ENCODE peak calls at places on chromosomes 2 and 18, in eight cellular contexts. O is tibial artery, J is foreskin fibroblast, K is IMR-90, C is GM06990, Q is sigmoid colon, U is mesendoderm, F is HL-60. W is an unnamed sample.

GRCh38 chr2:128375454-128375853 is 56.8 kb upstream of the HS6ST1 start:
- DNase-seq in O (peak; percentile 21), J (peak; percentile 20), K (no peak), C (no peak), Q (no peak), U (no peak), F (no peak), W (no peak)

GRCh38 chr2:220891405-220891804 is 680.7 kb downstream of the EPHA4 start:
- DNase-seq in O (no peak), J (peak; percentile 66), K (peak; percentile 91), C (no peak), Q (no peak), U (peak; percentile 97), F (no peak), W (peak; percentile 54)

GRCh38 chr18:61551586-61551985 is 218.4 kb downstream of the CDH20 start:
- DNase-seq in O (no peak), J (peak; percentile 69), K (peak; percentile 88), C (no peak), Q (no peak), U (peak; percentile 88), F (no peak), W (peak; percentile 64)

GRCh38 chr2:209505410-209505809 is 81.6 kb downstream of the MAP2 start:
- DNase-seq in O (no peak), J (no peak), K (no peak), C (no peak), Q (no peak), U (no peak), F (no peak), W (no peak)

GRCh38 chr2:36672199-36672598 is 24.3 kb upstream of the VIT start:
- DNase-seq in O (no peak), J (no peak), K (peak; percentile 69), C (no peak), Q (no peak), U (peak; percentile 53), F (no peak), W (no peak)

GRCh38 chr18:35024965-35025364 is 16.2 kb upstream of the MAPRE2 start:
- DNase-seq in O (peak; percentile 82), J (peak; percentile 85), K (peak; percentile 89), C (no peak), Q (peak; percentile 96), U (no peak), F (no peak), W (no peak)

GRCh38 chr2:8421658-8422499 is 260.0 kb upstream of the ID2 start:
- DNase-seq in O (no peak), J (no peak), K (no peak), C (no peak), Q (peak; percentile 35), U (no peak), F (no peak), W (no peak)

GRCh38 chr2:240163056-240163714 is 22.7 kb upstream of the OTOS start:
- DNase-seq in O (no peak), J (no peak), K (no peak), C (no peak), Q (peak; percentile 44), U (no peak), F (no peak), W (no peak)

GRCh38 chr18:25349131-25349925 is 2.6 kb downstream of the ZNF521 start:
- DNase-seq in O (peak; percentile 45), J (peak; percentile 61), K (peak; percentile 69), C (no peak), Q (peak; percentile 70), U (peak; percentile 64), F (no peak), W (no peak)

GRCh38 chr18:79819951-79820351 is 22.2 kb downstream of the KCNG2 start:
- DNase-seq in O (peak; percentile 58), J (no peak), K (no peak), C (peak; percentile 31), Q (no peak), U (no peak), F (peak; percentile 67), W (no peak)

GRCh38 chr2:69605332-69605731 is 38.2 kb downstream of the AAK1 start:
- DNase-seq in O (no peak), J (no peak), K (no peak), C (no peak), Q (no peak), U (no peak), F (no peak), W (no peak)

GRCh38 chr2:9391961-9392695 is 31.2 kb downstream of the ITGB1BP1 start:
- DNase-seq in O (no peak), J (no peak), K (no peak), C (no peak), Q (no peak), U (no peak), F (no peak), W (no peak)

GRCh38 chr2:199018826-199019225 is 438.9 kb downstream of the SATB2 start:
- DNase-seq in O (no peak), J (no peak), K (no peak), C (no peak), Q (no peak), U (no peak), F (no peak), W (no peak)

GRCh38 chr18:50163505-50163904 is 31.4 kb downstream of the MYO5B start:
- DNase-seq in O (no peak), J (no peak), K (no peak), C (no peak), Q (no peak), U (no peak), F (no peak), W (no peak)
- H3K4me3 ChIP-seq in O (no peak overlapping the region), J (no peak overlapping the region), K (no peak overlapping the region), C (no peak overlapping the region), Q (no peak overlapping the region), U (no peak overlapping the region), F (no peak overlapping the region), W (no peak overlapping the region)

DNA sequence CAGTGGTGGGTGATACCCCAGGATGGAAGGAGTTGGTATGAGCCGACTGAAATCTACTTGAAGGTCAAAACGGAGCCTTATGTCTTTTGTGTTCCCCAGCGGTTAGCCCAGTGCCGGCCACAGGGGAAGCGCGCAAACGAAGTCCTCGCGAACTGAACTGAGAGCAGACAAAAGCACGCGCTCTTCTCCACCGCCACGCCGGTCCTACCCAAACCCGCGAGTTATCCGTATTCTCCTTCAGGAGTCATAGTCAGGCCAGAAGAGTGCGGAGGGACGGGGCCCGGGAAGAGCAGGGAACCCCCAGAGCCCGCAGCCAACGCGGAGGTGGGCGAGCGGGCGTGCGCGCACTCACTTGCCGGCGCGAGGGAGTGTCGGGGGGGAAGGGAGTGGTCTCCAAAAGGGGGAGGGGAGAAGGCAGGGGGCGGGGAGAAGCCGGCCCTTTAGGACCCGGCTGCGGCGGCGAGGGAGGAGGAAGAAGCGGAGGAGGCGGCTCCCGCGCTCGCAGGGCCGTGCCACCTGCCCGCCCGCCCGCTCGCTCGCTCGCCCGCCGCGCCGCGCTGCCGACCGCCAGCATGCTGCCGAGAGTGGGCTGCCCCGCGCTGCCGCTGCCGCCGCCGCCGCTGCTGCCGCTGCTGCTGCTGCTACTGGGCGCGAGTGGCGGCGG is at the start of gene IGFBP2:
- DNase-seq in O (no peak), J (peak; percentile 54), K (peak; percentile 40), C (no peak), Q (no peak), U (peak; percentile 93), F (no peak), W (no peak)
- H3K4me3 ChIP-seq in O (peak within 1 kb of the TSS; percentile 78), J (peak within 1 kb of the TSS; percentile 33), K (peak within 1 kb of the TSS; percentile 48), C (no peak within 1 kb of the TSS), Q (peak within 1 kb of the TSS; percentile 51), U (peak within 1 kb of the TSS; percentile 68), F (peak within 1 kb of the TSS; percentile 5), W (peak within 1 kb of the TSS; percentile 87)

GRCh38 chr2:238947243-238947760 is 99.4 kb downstream of the TWIST2 start:
- DNase-seq in O (no peak), J (no peak), K (no peak), C (no peak), Q (peak; percentile 17), U (no peak), F (no peak), W (no peak)

GRCh38 chr2:238947920-238948710 is 100.2 kb downstream of the TWIST2 start:
- DNase-seq in O (peak; percentile 58), J (peak; percentile 96), K (peak; percentile 97), C (no peak), Q (peak; percentile 81), U (peak; percentile 5), F (peak; percentile 30), W (no peak)

GRCh38 chr2:238949710-238950345 is 101.9 kb downstream of the TWIST2 start:
- DNase-seq in O (no peak), J (no peak), K (no peak), C (no peak), Q (peak; percentile 60), U (no peak), F (no peak), W (no peak)

GRCh38 chr2:238950551-238950950 is 102.7 kb downstream of the TWIST2 start:
- DNase-seq in O (no peak), J (no peak), K (no peak), C (no peak), Q (peak; percentile 50), U (no peak), F (no peak), W (no peak)

DNA sequence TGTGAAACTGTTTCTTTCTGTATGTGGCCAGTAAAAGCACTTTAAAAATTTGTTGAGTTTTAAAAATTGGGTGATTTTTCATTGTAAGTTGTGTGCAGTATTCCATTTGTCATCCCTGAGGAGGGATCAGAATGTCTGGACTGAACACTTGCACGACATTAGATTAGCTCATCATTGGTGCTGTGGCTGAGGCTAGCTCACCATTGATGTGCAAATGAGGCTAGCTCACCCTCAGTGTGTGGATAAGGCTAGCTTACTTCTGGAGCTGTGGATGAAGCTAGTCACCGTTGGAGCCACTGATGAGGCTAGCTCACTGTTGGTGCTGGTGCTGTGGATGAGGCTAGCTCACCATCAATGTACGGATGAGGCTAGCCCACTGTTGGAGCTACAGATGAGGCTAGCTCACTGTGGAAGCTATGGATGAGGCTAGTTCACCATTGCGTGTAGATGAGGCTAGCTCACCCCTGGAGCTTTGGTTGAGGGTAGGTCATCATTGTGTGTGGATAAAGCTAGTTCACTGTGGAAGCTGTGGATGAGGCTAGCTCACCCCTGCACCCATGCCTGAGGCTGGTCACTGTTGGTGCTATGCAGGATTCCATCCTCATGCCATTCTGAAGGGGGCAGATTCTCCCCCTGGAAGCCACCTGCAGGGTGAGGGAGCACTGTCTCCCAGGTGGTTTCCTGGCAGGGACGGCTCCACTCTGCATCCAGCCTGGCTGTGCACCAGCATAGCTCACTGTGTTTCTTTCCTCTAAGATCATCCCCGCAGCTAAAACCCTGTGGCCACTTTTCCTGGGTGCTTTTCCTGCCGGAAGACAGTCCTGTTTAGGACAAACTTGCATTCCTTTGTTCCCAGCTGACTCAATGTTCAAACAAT is 101.1 kb downstream of the TWIST2 start:
- DNase-seq in O (no peak), J (no peak), K (peak; percentile 67), C (no peak), Q (peak; percentile 28), U (no peak), F (no peak), W (no peak)
- H3K4me3 ChIP-seq in O (no peak overlapping the region), J (no peak overlapping the region), K (no peak overlapping the region), C (no peak overlapping the region), Q (no peak overlapping the region), U (no peak overlapping the region), F (no peak overlapping the region), W (no peak overlapping the region)

DNA sequence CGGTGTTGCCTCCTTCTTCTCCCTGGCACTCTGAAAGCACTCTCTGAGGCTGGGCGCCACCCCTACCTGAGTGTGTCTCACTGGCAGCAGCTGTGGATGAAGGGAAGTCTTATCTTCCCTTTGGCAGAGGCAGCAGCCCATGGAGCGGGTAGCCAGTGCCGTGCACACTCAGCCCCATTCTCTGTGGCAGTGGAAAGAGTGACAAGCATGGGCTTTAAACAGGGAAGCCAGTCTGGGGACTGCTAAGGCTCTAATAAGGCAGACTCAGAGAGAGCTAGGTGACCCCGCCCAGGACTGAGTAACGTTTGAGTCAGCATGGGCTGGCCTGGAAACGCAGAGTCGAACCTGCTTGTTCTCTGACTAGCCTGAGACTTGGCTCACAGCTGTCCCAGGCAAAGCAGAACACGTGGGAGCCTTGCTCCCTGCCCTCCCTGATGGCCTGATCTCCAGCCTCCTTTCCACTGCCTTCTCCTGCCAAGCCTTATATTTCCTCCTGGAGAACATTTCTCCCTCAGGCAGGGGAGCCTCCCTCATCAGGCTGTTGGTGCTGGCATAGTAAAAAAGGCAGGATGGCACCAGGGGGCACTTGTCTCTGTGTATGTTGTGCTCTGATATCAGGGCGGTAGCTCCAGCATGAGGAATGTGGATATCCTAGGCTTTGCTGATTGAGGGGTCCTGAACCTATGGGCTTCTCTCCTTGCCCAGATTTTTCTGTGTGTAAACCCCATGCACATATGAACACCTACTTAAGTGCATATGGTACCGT is 93.9 kb upstream of the LGALSL start:
- DNase-seq in O (peak; percentile 92), J (peak; percentile 95), K (peak; percentile 92), C (peak; percentile 41), Q (peak; percentile 90), U (peak; percentile 59), F (peak; percentile 8), W (no peak)
- H3K4me3 ChIP-seq in O (no peak overlapping the region), J (no peak overlapping the region), K (no peak overlapping the region), C (no peak overlapping the region), Q (no peak overlapping the region), U (no peak overlapping the region), F (no peak overlapping the region), W (no peak overlapping the region)